ENCODE peak calls at places on chromosomes 3 and 15, in ten cellular contexts. M is endothelial cell of umbilical vein; I is mesendoderm; X is fibroblast of lung; C is effector memory CD4-positive, alpha-beta T cell; T is adipocyte; Q is astrocyte; G is fibroblast of mammary gland; Z is gastrocnemius medialis; U is stomach. H is an unnamed sample.

GRCh38 chr15:96160269-96160668 is 170.2 kb upstream of the NR2F2 start:
- DNase-seq in M (peak), I (no peak), X (peak), C (no peak), T (no peak), Q (peak), G (peak), Z (no peak), U (peak), H (no peak)

GRCh38 chr3:45665101-45665572 is 24.1 kb upstream of the SACM1L start:
- DNase-seq in M (peak), I (peak), X (peak), C (peak), T (peak), Q (no peak), G (peak), Z (peak), U (peak), H (peak)

GRCh38 chr15:101541501-101542292 is 52.2 kb upstream of the PCSK6 start:
- DNase-seq in M (no peak), I (no peak), X (no peak), C (no peak), T (no peak), Q (no peak), G (no peak), Z (no peak), U (no peak), H (no peak)

GRCh38 chr3:27720899-27721716 is 1.0 kb downstream of the EOMES start:
- DNase-seq in M (no peak), I (peak), X (no peak), C (no peak), T (no peak), Q (no peak), G (no peak), Z (no peak), U (no peak), H (peak)

GRCh38 chr3:177905173-177905894 is 630.9 kb upstream of the KCNMB2 start:
- DNase-seq in M (peak), I (peak), X (peak), C (no peak), T (peak), Q (peak), G (peak), Z (no peak), U (no peak), H (no peak)

GRCh38 chr3:185065059-185065458 is 87.8 kb downstream of the C3orf70 start:
- DNase-seq in M (no peak), I (peak), X (no peak), C (no peak), T (no peak), Q (no peak), G (no peak), Z (no peak), U (no peak), H (no peak)

GRCh38 chr3:121601212-121601812 is 8.1 kb downstream of the FBXO40 start:
- DNase-seq in M (peak), I (no peak), X (no peak), C (no peak), T (no peak), Q (no peak), G (no peak), Z (no peak), U (no peak), H (no peak)

GRCh38 chr3:157532529-157533297 is 29.5 kb upstream of the VEPH1 start:
- DNase-seq in M (peak), I (peak), X (peak), C (no peak), T (peak), Q (peak), G (peak), Z (no peak), U (no peak), H (peak)

GRCh38 chr15:78177447-78177873 is 28.3 kb downstream of the IDH3A start:
- DNase-seq in M (peak), I (peak), X (peak), C (no peak), T (peak), Q (no peak), G (peak), Z (peak), U (peak), H (peak)

GRCh38 chr3:39126532-39127071 is 19.1 kb downstream of the TTC21A start:
- DNase-seq in M (peak), I (peak), X (peak), C (no peak), T (peak), Q (no peak), G (peak), Z (no peak), U (no peak), H (peak)

GRCh38 chr3:193805448-193805847 is 212.4 kb downstream of the OPA1 start:
- DNase-seq in M (peak), I (no peak), X (peak), C (no peak), T (peak), Q (peak), G (peak), Z (peak), U (peak), H (no peak)

GRCh38 chr15:72155635-72156616 is 37.7 kb downstream of the SENP8 start:
- DNase-seq in M (peak), I (peak), X (peak), C (peak), T (peak), Q (peak), G (peak), Z (peak), U (peak), H (peak)

GRCh38 chr15:37789881-37790280 is 144.6 kb upstream of the TMCO5A start:
- DNase-seq in M (peak), I (no peak), X (peak), C (no peak), T (peak), Q (peak), G (peak), Z (no peak), U (no peak), H (no peak)

GRCh38 chr3:129739613-129740012 is 133.1 kb upstream of the PLXND1 start:
- DNase-seq in M (no peak), I (no peak), X (no peak), C (no peak), T (peak), Q (no peak), G (no peak), Z (no peak), U (no peak), H (no peak)

GRCh38 chr3:22377421-22377820 is 626.4 kb upstream of the ZNF385D start:
- DNase-seq in M (no peak), I (no peak), X (peak), C (no peak), T (peak), Q (peak), G (peak), Z (no peak), U (no peak), H (no peak)

GRCh38 chr15:68578960-68579935 is at the start of gene CORO2B:
- DNase-seq in M (no peak), I (peak), X (peak), C (no peak), T (peak), Q (peak), G (peak), Z (no peak), U (no peak), H (peak)

GRCh38 chr3:56919137-56919796 is 117.5 kb upstream of the ARHGEF3 start:
- DNase-seq in M (no peak), I (no peak), X (no peak), C (no peak), T (no peak), Q (no peak), G (no peak), Z (no peak), U (no peak), H (no peak)

GRCh38 chr3:121918779-121919483 is 24.7 kb downstream of the SLC15A2 start:
- DNase-seq in M (no peak), I (no peak), X (peak), C (no peak), T (no peak), Q (no peak), G (no peak), Z (no peak), U (no peak), H (no peak)

GRCh38 chr3:66376568-66376967 is 124.3 kb downstream of the LRIG1 start:
- DNase-seq in M (peak), I (no peak), X (peak), C (no peak), T (peak), Q (peak), G (peak), Z (no peak), U (no peak), H (no peak)

GRCh38 chr15:64895285-64896065 is 16.2 kb upstream of the ANKDD1A start:
- DNase-seq in M (peak), I (no peak), X (peak), C (no peak), T (peak), Q (no peak), G (peak), Z (peak), U (peak), H (no peak)

DNA sequence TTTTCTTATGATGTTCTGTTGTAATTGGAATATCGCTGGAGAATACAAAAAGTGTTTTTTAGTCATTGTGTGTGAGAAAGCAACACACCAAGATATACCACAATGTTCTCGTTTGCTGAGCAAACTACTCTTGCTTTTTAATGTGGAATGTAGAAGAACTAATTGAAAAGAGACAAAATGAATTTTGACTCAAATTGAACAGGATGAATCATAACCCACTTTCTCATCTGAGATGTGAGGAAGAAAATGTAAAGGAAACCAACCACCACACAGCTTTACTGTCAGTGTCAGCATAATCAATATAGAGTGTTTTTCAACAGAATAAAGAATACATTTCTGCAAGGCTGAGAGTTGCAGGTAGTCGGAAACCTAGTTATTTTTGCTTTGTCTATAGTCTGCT is 448.8 kb upstream of the TPRG1 start:
- DNase-seq in M (no peak), I (no peak), X (no peak), C (no peak), T (no peak), Q (no peak), G (no peak), Z (no peak), U (no peak), H (no peak)
- H3K4me3 ChIP-seq in M (no peak), I (no peak), X (no peak), C (no peak), T (no peak), Q (no peak), G (no peak), Z (no peak), U (no peak), H (no peak)

GRCh38 chr3:109336272-109336957 is 931 bp downstream of the DPPA4 start:
- DNase-seq in M (no peak), I (peak), X (peak), C (no peak), T (peak), Q (peak), G (peak), Z (no peak), U (no peak), H (peak)
- H3K4me3 ChIP-seq in M (no peak), I (peak), X (peak), C (no peak), T (peak), Q (peak), G (peak), Z (no peak), U (peak), H (peak)

GRCh38 chr3:12188328-12188648 is 29.6 kb upstream of the TIMP4 start:
- DNase-seq in M (no peak), I (no peak), X (no peak), C (no peak), T (no peak), Q (no peak), G (no peak), Z (no peak), U (no peak), H (no peak)

GRCh38 chr3:12186046-12186445 is 27.3 kb upstream of the TIMP4 start:
- DNase-seq in M (no peak), I (no peak), X (no peak), C (no peak), T (no peak), Q (no peak), G (no peak), Z (no peak), U (no peak), H (no peak)

GRCh38 chr3:12188681-12189287 is 30.1 kb upstream of the TIMP4 start:
- DNase-seq in M (no peak), I (no peak), X (no peak), C (no peak), T (no peak), Q (no peak), G (no peak), Z (no peak), U (no peak), H (peak)

GRCh38 chr3:12186515-12187286 is 28.0 kb upstream of the TIMP4 start:
- DNase-seq in M (no peak), I (no peak), X (no peak), C (no peak), T (no peak), Q (no peak), G (no peak), Z (no peak), U (no peak), H (no peak)

GRCh38 chr3:12187448-12188327 is 29.0 kb upstream of the TIMP4 start:
- DNase-seq in M (peak), I (no peak), X (peak), C (no peak), T (peak), Q (peak), G (peak), Z (no peak), U (no peak), H (no peak)
- H3K4me3 ChIP-seq in M (no peak), I (no peak), X (no peak), C (no peak), T (peak), Q (no peak), G (no peak), Z (no peak), U (no peak), H (no peak)

GRCh38 chr3:138948371-138949001 is 1.5 kb downstream of the FOXL2NB start:
- DNase-seq in M (no peak), I (peak), X (no peak), C (no peak), T (no peak), Q (no peak), G (no peak), Z (no peak), U (no peak), H (no peak)

GRCh38 chr3:138949002-138949418 is 2.0 kb downstream of the FOXL2NB start:
- DNase-seq in M (no peak), I (peak), X (no peak), C (no peak), T (no peak), Q (no peak), G (no peak), Z (no peak), U (no peak), H (peak)

GRCh38 chr3:138950701-138951100 is 3.7 kb downstream of the FOXL2NB start:
- DNase-seq in M (no peak), I (no peak), X (no peak), C (no peak), T (no peak), Q (no peak), G (no peak), Z (no peak), U (no peak), H (no peak)

GRCh38 chr3:138950006-138950644 is 3.1 kb downstream of the FOXL2NB start:
- DNase-seq in M (no peak), I (peak), X (peak), C (no peak), T (peak), Q (peak), G (peak), Z (no peak), U (no peak), H (peak)

DNA sequence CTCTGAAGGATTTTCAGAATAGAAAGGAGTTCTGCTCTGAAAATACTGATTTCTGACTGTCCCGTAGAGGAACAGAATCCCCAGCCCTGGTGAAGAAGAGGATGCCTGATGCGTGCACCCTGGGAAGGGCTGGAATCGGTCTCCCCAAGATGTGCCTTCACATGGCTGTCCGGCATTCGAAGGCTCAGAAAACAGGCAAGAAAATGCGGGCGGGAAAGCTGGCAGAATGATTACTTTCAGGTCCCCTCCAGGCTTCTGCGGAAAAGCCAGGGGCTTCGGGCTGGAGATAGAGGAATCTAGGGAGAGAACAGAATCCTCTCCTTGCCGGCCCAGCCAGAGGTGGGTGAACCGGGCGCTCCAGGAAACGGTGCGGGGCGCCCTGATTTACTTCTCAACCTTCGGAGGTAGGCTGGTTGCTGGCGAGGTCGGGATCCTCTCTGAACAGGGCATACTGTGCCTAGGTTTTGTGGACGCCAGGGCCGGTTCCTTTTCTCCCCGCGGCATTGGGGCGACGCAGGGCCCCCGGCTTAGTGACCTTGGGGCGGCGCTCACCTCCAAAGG is 2.5 kb downstream of the FOXL2NB start:
- DNase-seq in M (no peak), I (no peak), X (no peak), C (no peak), T (no peak), Q (no peak), G (no peak), Z (no peak), U (no peak), H (peak)
- H3K4me3 ChIP-seq in M (no peak), I (no peak), X (no peak), C (peak), T (peak), Q (peak), G (peak), Z (peak), U (peak), H (peak)

GRCh38 chr3:149588909-149589308 is 68.9 kb downstream of the WWTR1 start:
- DNase-seq in M (no peak), I (no peak), X (no peak), C (no peak), T (no peak), Q (no peak), G (no peak), Z (peak), U (no peak), H (no peak)
- H3K4me3 ChIP-seq in M (no peak), I (no peak), X (no peak), C (no peak), T (no peak), Q (no peak), G (no peak), Z (no peak), U (no peak), H (no peak)

DNA sequence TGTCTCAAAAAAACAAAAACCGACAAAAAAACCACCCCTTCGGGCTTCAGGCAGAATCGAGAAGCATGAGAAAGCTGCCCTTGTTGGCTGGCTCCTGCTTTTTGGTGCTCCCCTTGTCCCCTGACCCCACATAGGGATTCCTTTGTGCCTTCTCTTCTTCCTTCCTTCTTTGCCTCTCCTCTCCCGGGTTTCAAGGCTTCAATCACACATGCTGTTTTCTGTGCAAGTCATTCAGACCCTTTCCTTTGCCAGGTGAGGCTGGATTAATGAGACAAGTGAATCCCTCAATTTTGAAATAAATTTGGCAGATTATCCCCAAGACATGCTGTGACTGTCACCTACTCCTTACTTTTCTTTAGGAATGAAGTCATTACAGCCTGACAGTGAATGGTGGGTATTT is 258.9 kb upstream of the RGMA start:
- DNase-seq in M (no peak), I (no peak), X (no peak), C (no peak), T (no peak), Q (no peak), G (no peak), Z (no peak), U (no peak), H (peak)
- H3K4me3 ChIP-seq in M (no peak), I (no peak), X (no peak), C (no peak), T (no peak), Q (no peak), G (no peak), Z (no peak), U (no peak), H (peak)

DNA sequence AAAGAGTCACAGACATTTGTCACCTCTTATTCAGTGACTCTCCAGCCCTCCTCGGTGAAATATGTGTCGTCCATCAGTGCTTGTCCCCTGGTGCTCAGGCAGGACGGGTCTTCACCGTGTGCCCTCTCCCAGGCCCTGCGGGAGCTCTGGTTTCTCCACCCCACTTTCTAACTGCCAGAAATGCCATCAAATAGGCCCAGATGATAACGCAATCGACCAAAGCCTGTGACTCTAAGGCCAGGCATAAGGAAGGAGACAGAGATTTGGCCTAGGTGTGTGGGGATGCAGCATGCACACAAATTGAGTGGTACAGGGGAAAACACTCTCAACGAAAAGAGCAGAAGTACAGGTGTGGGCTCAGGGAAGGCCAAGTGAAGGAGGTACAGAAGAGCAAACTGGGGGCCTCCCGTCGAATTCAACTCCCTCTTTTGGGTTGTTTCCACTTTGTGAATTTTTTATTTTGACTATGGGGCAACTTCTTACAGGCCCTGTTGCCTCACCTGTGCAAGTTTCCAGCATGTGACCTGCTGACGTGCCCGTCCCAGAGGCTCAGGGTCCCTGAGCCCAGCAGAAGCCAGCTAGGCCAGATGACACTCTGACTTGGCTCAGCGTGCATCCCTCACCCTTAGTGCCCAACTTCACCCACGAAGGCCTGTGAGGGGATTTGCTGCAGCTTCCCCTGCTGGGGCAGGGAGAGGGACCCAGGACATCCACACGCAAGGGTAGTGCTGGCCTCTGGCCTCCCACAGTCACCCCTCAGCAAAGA is 4.7 kb downstream of the NUP210 start:
- DNase-seq in M (no peak), I (no peak), X (no peak), C (no peak), T (no peak), Q (no peak), G (no peak), Z (no peak), U (no peak), H (no peak)
- H3K4me3 ChIP-seq in M (no peak), I (no peak), X (no peak), C (peak), T (no peak), Q (no peak), G (no peak), Z (no peak), U (no peak), H (no peak)

DNA sequence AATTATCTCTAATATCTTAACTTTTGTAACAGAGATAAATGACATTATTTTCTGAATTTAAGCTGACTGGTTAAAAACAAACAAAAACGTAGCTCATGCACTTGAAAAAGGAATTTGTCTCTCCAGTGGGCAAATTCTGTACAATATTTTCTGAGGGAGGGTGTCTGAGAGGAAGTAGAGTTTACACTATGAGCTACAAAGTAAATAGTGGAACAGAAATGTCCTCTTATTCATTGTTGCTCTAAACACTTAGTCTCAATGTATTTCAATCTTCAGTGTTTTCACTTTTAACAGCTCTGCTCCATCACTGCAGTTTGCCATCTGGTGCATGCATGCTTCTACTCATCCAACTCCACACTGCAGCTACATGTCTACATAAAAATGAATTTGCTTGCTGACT is 817.4 kb upstream of the LMCD1 start:
- DNase-seq in M (no peak), I (no peak), X (no peak), C (no peak), T (no peak), Q (no peak), G (no peak), Z (no peak), U (no peak), H (no peak)
- H3K4me3 ChIP-seq in M (no peak), I (no peak), X (no peak), C (no peak), T (no peak), Q (no peak), G (no peak), Z (no peak), U (no peak), H (no peak)